ENCODE peak calls at places on chromosomes 6 and 20, in four cellular contexts. One of them, this sample, is unnamed.

GRCh38 chr6:5672581-5673011 is 334.1 kb downstream of the NRN1 start:
- DNase-seq in HCT116: no peak
- DNase-seq in HepG2: no peak
- DNase-seq in SK-N-SH: no peak
- DNase-seq in this sample: no peak

GRCh38 chr20:20685635-20686034 is 26.8 kb downstream of the RALGAPA2 start:
- DNase-seq in HCT116: no peak
- DNase-seq in HepG2: no peak
- DNase-seq in SK-N-SH: no peak
- DNase-seq in this sample: no peak

GRCh38 chr20:3209023-3209945 is at the start of gene ITPA:
- DNase-seq in HCT116: no peak
- DNase-seq in HepG2: peak
- DNase-seq in SK-N-SH: peak
- DNase-seq in this sample: peak

GRCh38 chr6:3194535-3195376 is 32.7 kb downstream of the TUBB2B start:
- DNase-seq in HCT116: no peak
- DNase-seq in HepG2: no peak
- DNase-seq in SK-N-SH: peak
- DNase-seq in this sample: peak

GRCh38 chr6:55065020-55065419 is 109.3 kb upstream of the HCRTR2 start:
- DNase-seq in HCT116: no peak
- DNase-seq in HepG2: no peak
- DNase-seq in SK-N-SH: no peak
- DNase-seq in this sample: no peak

GRCh38 chr20:48941467-48941866 is 20.0 kb downstream of the ARFGEF2 start:
- DNase-seq in HCT116: no peak
- DNase-seq in HepG2: no peak
- DNase-seq in SK-N-SH: no peak
- DNase-seq in this sample: no peak

GRCh38 chr20:9442858-9443257 is 71.5 kb upstream of the LAMP5 start:
- DNase-seq in HCT116: no peak
- DNase-seq in HepG2: peak
- DNase-seq in SK-N-SH: peak
- DNase-seq in this sample: no peak

GRCh38 chr20:40652426-40652825 is 36.6 kb downstream of the MAFB start:
- DNase-seq in HCT116: no peak
- DNase-seq in HepG2: no peak
- DNase-seq in SK-N-SH: no peak
- DNase-seq in this sample: no peak

GRCh38 chr6:31525553-31525931 is 3.2 kb upstream of the MCCD1 start:
- DNase-seq in HCT116: no peak
- DNase-seq in HepG2: no peak
- DNase-seq in SK-N-SH: no peak
- DNase-seq in this sample: peak

GRCh38 chr6:106727480-106728153 is 98.2 kb downstream of the QRSL1 start:
- DNase-seq in HCT116: no peak
- DNase-seq in HepG2: no peak
- DNase-seq in SK-N-SH: no peak
- DNase-seq in this sample: no peak

GRCh38 chr6:39221746-39222641 is 7.3 kb downstream of the KCNK5 start:
- DNase-seq in HCT116: no peak
- DNase-seq in HepG2: no peak
- DNase-seq in SK-N-SH: no peak
- DNase-seq in this sample: peak

GRCh38 chr20:49989234-49990065 is 6.7 kb downstream of the SNAI1 start:
- DNase-seq in HCT116: no peak
- DNase-seq in HepG2: no peak
- DNase-seq in SK-N-SH: peak
- DNase-seq in this sample: peak
- TF ChIP-seq ELF1 in HCT116: no peak
- TF ChIP-seq ELF1 in HepG2: no peak
- TF ChIP-seq ELF1 in SK-N-SH: no peak
- TF ChIP-seq ELF1 in this sample: peak

DNA sequence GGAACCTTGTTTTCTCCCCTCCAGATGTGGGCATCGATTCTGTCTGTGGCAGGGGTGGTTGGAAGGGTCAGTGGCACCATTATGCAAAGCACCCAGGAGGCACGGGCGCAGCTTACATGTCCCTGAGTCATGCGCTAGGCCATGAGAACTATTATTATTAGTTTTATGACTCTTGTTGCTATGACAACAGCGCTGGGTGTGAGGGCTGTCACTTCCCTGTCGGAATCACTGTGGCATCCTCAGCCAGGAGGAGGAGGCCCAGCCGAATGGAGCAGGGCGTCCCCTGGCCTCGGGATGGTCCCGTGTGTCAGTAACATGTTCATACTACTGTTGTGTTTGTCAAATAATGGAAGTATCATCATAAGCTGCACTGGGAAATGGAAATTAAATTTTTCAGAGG is 247.8 kb downstream of the CDH4 start:
- DNase-seq in HCT116: no peak
- DNase-seq in HepG2: no peak
- DNase-seq in SK-N-SH: no peak
- DNase-seq in this sample: no peak
- TF ChIP-seq ELF1 in HCT116: no peak
- TF ChIP-seq ELF1 in HepG2: no peak
- TF ChIP-seq ELF1 in SK-N-SH: no peak
- TF ChIP-seq ELF1 in this sample: no peak

DNA sequence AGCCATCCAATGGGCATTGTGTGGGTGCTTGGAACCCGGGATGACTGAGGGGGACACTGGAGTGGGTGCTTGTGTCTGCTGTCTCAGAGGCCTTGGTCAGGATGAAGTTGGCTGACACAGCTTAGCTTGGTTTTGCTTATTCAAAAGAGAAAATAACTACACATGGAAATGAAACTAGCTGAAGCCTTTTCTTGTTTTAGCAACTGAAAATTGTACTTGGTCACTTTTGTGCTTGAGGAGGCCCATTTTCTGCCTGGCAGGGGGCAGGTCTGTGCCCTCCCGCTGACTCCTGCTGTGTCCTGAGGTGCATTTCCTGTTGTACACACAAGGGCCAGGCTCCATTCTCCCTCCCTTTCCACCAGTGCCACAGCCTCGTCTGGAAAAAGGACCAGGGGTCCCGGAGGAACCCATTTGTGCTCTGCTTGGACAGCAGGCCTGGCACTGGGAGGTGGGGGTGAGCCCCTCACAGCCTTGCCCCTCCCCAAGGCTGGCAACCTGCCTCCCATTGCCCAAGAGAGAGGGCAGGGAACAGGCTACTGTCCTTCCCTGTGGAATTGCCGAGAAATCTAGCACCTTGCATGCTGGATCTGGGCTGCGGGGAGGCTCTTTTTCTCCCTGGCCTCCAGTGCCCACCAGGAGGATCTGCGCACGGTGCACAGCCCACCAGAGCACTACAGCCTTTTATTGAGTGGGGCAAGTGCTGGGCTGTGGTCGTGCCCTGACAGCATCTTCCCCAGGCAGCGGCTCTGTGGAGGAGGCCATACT is 49.4 kb downstream of the PYGB start:
- DNase-seq in HCT116: no peak
- DNase-seq in HepG2: no peak
- DNase-seq in SK-N-SH: no peak
- DNase-seq in this sample: no peak
- TF ChIP-seq ELF1 in HCT116: no peak
- TF ChIP-seq ELF1 in HepG2: no peak
- TF ChIP-seq ELF1 in SK-N-SH: no peak
- TF ChIP-seq ELF1 in this sample: no peak

GRCh38 chr6:43714311-43715055 is 26.9 kb upstream of the MRPS18A start:
- DNase-seq in HCT116: no peak
- DNase-seq in HepG2: peak
- DNase-seq in SK-N-SH: peak
- DNase-seq in this sample: peak
- TF ChIP-seq ELF1 in HCT116: no peak
- TF ChIP-seq ELF1 in HepG2: no peak
- TF ChIP-seq ELF1 in SK-N-SH: no peak
- TF ChIP-seq ELF1 in this sample: no peak

GRCh38 chr20:61720348-61720696 is 345.4 kb downstream of the TAF4 start:
- DNase-seq in HCT116: no peak
- DNase-seq in HepG2: no peak
- DNase-seq in SK-N-SH: no peak
- DNase-seq in this sample: no peak

GRCh38 chr20:61723538-61724257 is 342.0 kb downstream of the TAF4 start:
- DNase-seq in HCT116: no peak
- DNase-seq in HepG2: peak
- DNase-seq in SK-N-SH: no peak
- DNase-seq in this sample: no peak

GRCh38 chr20:61722146-61722678 is 343.5 kb downstream of the TAF4 start:
- DNase-seq in HCT116: no peak
- DNase-seq in HepG2: no peak
- DNase-seq in SK-N-SH: peak
- DNase-seq in this sample: no peak

GRCh38 chr20:61718361-61718760 is 347.3 kb downstream of the TAF4 start:
- DNase-seq in HCT116: no peak
- DNase-seq in HepG2: no peak
- DNase-seq in SK-N-SH: no peak
- DNase-seq in this sample: no peak

DNA sequence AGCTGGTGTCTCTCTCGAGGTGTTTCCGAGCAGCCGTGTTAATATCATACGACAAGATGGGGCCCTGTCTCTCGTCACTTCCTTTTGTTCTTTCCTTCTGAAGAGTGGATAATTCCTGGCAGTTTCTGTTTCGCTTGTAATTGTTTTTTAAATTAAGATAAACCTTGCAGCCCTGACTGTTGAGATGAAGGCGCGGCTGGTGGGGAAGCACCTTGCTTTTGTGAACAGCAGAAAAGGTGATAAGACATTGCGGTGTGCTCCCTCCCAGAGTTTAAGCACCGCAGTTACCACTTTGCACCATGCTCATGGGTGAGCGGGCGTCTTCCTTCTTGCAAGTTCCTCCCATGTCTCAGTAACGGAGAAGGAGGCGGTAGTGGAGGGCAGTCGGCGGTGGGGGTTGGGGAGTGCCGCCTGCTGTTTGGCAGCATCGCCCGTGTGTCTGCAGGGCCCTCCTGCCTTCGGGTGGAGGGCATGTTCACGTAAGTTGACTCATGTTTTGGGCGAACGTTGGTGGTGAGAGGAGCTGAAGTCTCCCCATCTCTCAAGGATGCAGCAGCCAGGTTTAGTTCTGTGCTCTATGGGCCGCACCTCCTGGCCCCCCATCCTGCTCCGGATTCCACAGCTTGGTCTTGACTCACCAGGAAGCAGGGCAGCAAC is 345.9 kb downstream of the TAF4 start:
- DNase-seq in HCT116: no peak
- DNase-seq in HepG2: no peak
- DNase-seq in SK-N-SH: no peak
- DNase-seq in this sample: no peak
- TF ChIP-seq ELF1 in HCT116: no peak
- TF ChIP-seq ELF1 in HepG2: no peak
- TF ChIP-seq ELF1 in SK-N-SH: no peak
- TF ChIP-seq ELF1 in this sample: no peak

GRCh38 chr6:29529956-29530355 is 29.6 kb downstream of the UBD start:
- DNase-seq in HCT116: no peak
- DNase-seq in HepG2: no peak
- DNase-seq in SK-N-SH: no peak
- DNase-seq in this sample: no peak
- TF ChIP-seq ELF1 in HCT116: no peak
- TF ChIP-seq ELF1 in HepG2: no peak
- TF ChIP-seq ELF1 in SK-N-SH: no peak
- TF ChIP-seq ELF1 in this sample: no peak

GRCh38 chr6:116266803-116267202 is 12.9 kb downstream of the TSPYL1 start:
- DNase-seq in HCT116: no peak
- DNase-seq in HepG2: no peak
- DNase-seq in SK-N-SH: no peak
- DNase-seq in this sample: no peak
- TF ChIP-seq ELF1 in HCT116: no peak
- TF ChIP-seq ELF1 in HepG2: no peak
- TF ChIP-seq ELF1 in SK-N-SH: no peak
- TF ChIP-seq ELF1 in this sample: no peak

DNA sequence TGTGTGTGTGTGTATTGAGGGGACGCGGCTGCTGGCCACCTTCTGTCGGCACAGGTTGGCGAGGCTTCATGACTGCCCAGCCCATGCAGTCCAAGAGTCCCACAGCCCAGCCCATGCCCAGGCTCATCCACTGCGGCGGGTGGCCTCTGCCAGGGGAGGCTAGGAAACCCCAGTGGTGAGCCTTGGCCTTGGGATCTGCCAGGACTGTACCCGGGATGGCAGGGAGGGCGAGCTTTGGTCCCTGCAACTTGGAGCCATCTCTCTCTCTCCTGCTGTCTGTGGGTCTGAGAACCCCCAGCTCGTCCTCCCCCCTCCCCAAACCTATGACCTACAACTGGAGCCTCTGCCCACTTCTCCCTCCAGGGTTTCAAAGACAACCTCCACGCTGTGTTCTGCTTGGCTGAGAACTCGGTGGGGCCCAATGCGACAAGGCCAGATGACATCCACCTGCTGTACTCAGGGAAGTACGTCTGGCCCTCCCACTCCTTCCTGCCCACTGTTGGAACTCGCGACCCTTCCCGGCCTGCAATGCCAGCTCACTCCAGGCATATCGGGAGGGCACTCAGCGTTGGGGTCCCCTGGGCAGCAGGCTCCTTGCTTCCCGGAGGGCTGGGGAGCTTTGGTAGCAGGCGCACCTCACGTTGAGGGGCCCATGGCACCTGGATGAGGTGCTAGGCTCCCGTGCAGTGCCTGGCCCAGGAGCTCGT is 19.7 kb downstream of the NPEPL1 start:
- DNase-seq in HCT116: no peak
- DNase-seq in HepG2: no peak
- DNase-seq in SK-N-SH: peak
- DNase-seq in this sample: no peak
- TF ChIP-seq ELF1 in HCT116: no peak
- TF ChIP-seq ELF1 in HepG2: no peak
- TF ChIP-seq ELF1 in SK-N-SH: no peak
- TF ChIP-seq ELF1 in this sample: no peak

GRCh38 chr6:67544851-67545452 is 1090.1 kb upstream of the ADGRB3 start:
- DNase-seq in HCT116: no peak
- DNase-seq in HepG2: no peak
- DNase-seq in SK-N-SH: no peak
- DNase-seq in this sample: no peak
- TF ChIP-seq ELF1 in HCT116: no peak
- TF ChIP-seq ELF1 in HepG2: no peak
- TF ChIP-seq ELF1 in SK-N-SH: no peak
- TF ChIP-seq ELF1 in this sample: no peak

This sample was measured in K562.